ENCODE peak calls at places on chromosome 1, in four cellular contexts. One of them, this sample, is unnamed.

GRCh38 chr1:153735090-153735420 is 7.2 kb downstream of the INTS3 start:
- DNase-seq in tibial nerve: no peak
- DNase-seq in astrocyte: no peak
- DNase-seq in left lung: no peak
- DNase-seq in this sample: no peak

GRCh38 chr1:165364432-165365133 is 8.1 kb upstream of the LMX1A start:
- DNase-seq in astrocyte: no peak
- DNase-seq in tibial nerve: peak
- DNase-seq in left lung: no peak
- DNase-seq in this sample: peak

GRCh38 chr1:27603962-27604578 is at the start of gene AHDC1:
- DNase-seq in left lung: peak
- DNase-seq in tibial nerve: peak
- DNase-seq in astrocyte: peak
- DNase-seq in this sample: peak

GRCh38 chr1:239107676-239108075 is 278.7 kb upstream of the CHRM3 start:
- DNase-seq in tibial nerve: no peak
- DNase-seq in astrocyte: no peak
- DNase-seq in left lung: no peak
- DNase-seq in this sample: no peak

GRCh38 chr1:80755944-80756343 is 1044.8 kb upstream of the ADGRL2 start:
- DNase-seq in astrocyte: no peak
- DNase-seq in left lung: no peak
- DNase-seq in tibial nerve: no peak
- DNase-seq in this sample: no peak

GRCh38 chr1:238900334-238900865 is 486.0 kb upstream of the CHRM3 start:
- DNase-seq in astrocyte: no peak
- DNase-seq in left lung: no peak
- DNase-seq in tibial nerve: no peak
- DNase-seq in this sample: no peak

GRCh38 chr1:14929547-14930223 is 223.9 kb upstream of the TMEM51 start:
- DNase-seq in tibial nerve: no peak
- DNase-seq in astrocyte: peak
- DNase-seq in left lung: peak
- DNase-seq in this sample: no peak

GRCh38 chr1:156112276-156113137 is 2.0 kb upstream of the LMNA start:
- DNase-seq in astrocyte: no peak
- DNase-seq in left lung: no peak
- DNase-seq in tibial nerve: no peak
- DNase-seq in this sample: no peak

GRCh38 chr1:180241716-180242544 is 11.9 kb downstream of the LHX4 start:
- DNase-seq in astrocyte: no peak
- DNase-seq in left lung: no peak
- DNase-seq in tibial nerve: no peak
- DNase-seq in this sample: no peak

GRCh38 chr1:197915797-197916686 is 1.1 kb upstream of the LHX9 start:
- DNase-seq in left lung: no peak
- DNase-seq in tibial nerve: no peak
- DNase-seq in astrocyte: peak
- DNase-seq in this sample: no peak

GRCh38 chr1:234079896-234080295 is 175.4 kb downstream of the SLC35F3 start:
- DNase-seq in left lung: no peak
- DNase-seq in astrocyte: no peak
- DNase-seq in tibial nerve: no peak
- DNase-seq in this sample: no peak

GRCh38 chr1:24278726-24279125 is 40.4 kb upstream of the GRHL3 start:
- DNase-seq in left lung: no peak
- DNase-seq in tibial nerve: no peak
- DNase-seq in astrocyte: no peak
- DNase-seq in this sample: no peak

GRCh38 chr1:114510235-114511047 is 562 bp downstream of the TRIM33 start:
- DNase-seq in left lung: peak
- DNase-seq in astrocyte: peak
- DNase-seq in tibial nerve: peak
- DNase-seq in this sample: peak

GRCh38 chr1:7578206-7578605 is 192.9 kb upstream of the VAMP3 start:
- DNase-seq in left lung: peak
- DNase-seq in tibial nerve: no peak
- DNase-seq in astrocyte: no peak
- DNase-seq in this sample: peak

GRCh38 chr1:117638141-117638540 is 32.3 kb downstream of the TENT5C start:
- DNase-seq in tibial nerve: no peak
- DNase-seq in left lung: no peak
- DNase-seq in astrocyte: no peak
- DNase-seq in this sample: no peak

GRCh38 chr1:76374111-76374510 is 299.6 kb downstream of the ST6GALNAC3 start:
- DNase-seq in left lung: no peak
- DNase-seq in astrocyte: no peak
- DNase-seq in tibial nerve: no peak
- DNase-seq in this sample: no peak

GRCh38 chr1:227316941-227317540 is 1.3 kb downstream of the CDC42BPA start:
- DNase-seq in tibial nerve: no peak
- DNase-seq in astrocyte: peak
- DNase-seq in left lung: no peak
- DNase-seq in this sample: no peak

GRCh38 chr1:235852887-235853286 is 13.8 kb downstream of the LYST start:
- DNase-seq in left lung: no peak
- DNase-seq in astrocyte: peak
- DNase-seq in tibial nerve: no peak
- DNase-seq in this sample: no peak

GRCh38 chr1:234597894-234598293 is 12.1 kb downstream of the IRF2BP2 start:
- DNase-seq in left lung: no peak
- DNase-seq in tibial nerve: no peak
- DNase-seq in astrocyte: no peak
- DNase-seq in this sample: no peak

GRCh38 chr1:26399034-26399433 is 11.6 kb upstream of the LIN28A start:
- DNase-seq in astrocyte: no peak
- DNase-seq in tibial nerve: no peak
- DNase-seq in left lung: no peak
- DNase-seq in this sample: no peak

GRCh38 chr1:75985827-75986226 is 53.6 kb upstream of the ASB17 start:
- DNase-seq in tibial nerve: no peak
- DNase-seq in left lung: no peak
- DNase-seq in astrocyte: no peak
- DNase-seq in this sample: no peak

GRCh38 chr1:30708361-30708728 is 15.0 kb downstream of the MATN1 start:
- DNase-seq in left lung: no peak
- DNase-seq in tibial nerve: no peak
- DNase-seq in astrocyte: no peak
- DNase-seq in this sample: no peak

GRCh38 chr1:114075546-114076249 is 78.0 kb downstream of the SYT6 start:
- DNase-seq in astrocyte: no peak
- DNase-seq in tibial nerve: no peak
- DNase-seq in left lung: no peak
- DNase-seq in this sample: no peak

GRCh38 chr1:155127672-155128468 is at the start of gene EFNA1:
- DNase-seq in left lung: peak
- DNase-seq in tibial nerve: peak
- DNase-seq in astrocyte: peak
- DNase-seq in this sample: no peak

GRCh38 chr1:225942574-225942973 is 1.6 kb upstream of the LEFTY2 start:
- DNase-seq in tibial nerve: no peak
- DNase-seq in astrocyte: no peak
- DNase-seq in left lung: no peak
- DNase-seq in this sample: no peak

GRCh38 chr1:228174482-228175315 is 9.1 kb downstream of the IBA57 start:
- DNase-seq in tibial nerve: no peak
- DNase-seq in left lung: peak
- DNase-seq in astrocyte: no peak
- DNase-seq in this sample: peak

GRCh38 chr1:158916085-158916484 is 15.3 kb upstream of the PYHIN1 start:
- DNase-seq in astrocyte: no peak
- DNase-seq in left lung: no peak
- DNase-seq in tibial nerve: no peak
- DNase-seq in this sample: no peak

GRCh38 chr1:203516906-203517305 is 23.0 kb downstream of the OPTC start:
- DNase-seq in astrocyte: no peak
- DNase-seq in tibial nerve: no peak
- DNase-seq in left lung: no peak
- DNase-seq in this sample: no peak
- H3K27ac ChIP-seq in astrocyte: no peak
- H3K27ac ChIP-seq in tibial nerve: no peak
- H3K27ac ChIP-seq in left lung: no peak
- H3K27ac ChIP-seq in this sample: peak

GRCh38 chr1:33430751-33431593 is at the start of gene PHC2:
- DNase-seq in tibial nerve: peak
- DNase-seq in astrocyte: peak
- DNase-seq in left lung: peak
- DNase-seq in this sample: peak
- TF ChIP-seq CTCF in tibial nerve: no peak
- TF ChIP-seq CTCF in astrocyte: no peak
- TF ChIP-seq CTCF in left lung: no peak
- TF ChIP-seq CTCF in this sample: peak

DNA sequence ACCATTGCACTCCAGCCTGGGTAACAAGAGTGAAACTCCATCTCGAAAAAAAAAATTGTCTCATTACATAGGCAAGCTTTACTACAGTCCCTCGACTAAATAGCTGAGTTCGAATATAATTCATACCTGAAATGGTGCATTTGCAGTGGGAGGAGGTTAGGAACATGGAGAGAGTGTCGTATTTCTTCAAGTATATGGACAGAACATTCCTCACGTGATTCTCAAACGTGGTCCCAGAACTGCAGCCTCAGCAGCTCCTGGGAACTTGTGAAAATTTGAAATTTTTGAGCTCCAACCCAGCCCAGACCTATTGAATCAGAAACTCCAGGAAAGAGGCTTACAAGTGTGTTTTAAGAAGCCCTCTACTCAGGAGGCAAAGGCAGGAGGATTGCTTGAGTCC is 7.2 kb downstream of the CDA start:
- DNase-seq in left lung: no peak
- DNase-seq in astrocyte: no peak
- DNase-seq in tibial nerve: no peak
- DNase-seq in this sample: no peak
- H3K27ac ChIP-seq in left lung: peak
- H3K27ac ChIP-seq in astrocyte: no peak
- H3K27ac ChIP-seq in tibial nerve: no peak
- H3K27ac ChIP-seq in this sample: no peak

DNA sequence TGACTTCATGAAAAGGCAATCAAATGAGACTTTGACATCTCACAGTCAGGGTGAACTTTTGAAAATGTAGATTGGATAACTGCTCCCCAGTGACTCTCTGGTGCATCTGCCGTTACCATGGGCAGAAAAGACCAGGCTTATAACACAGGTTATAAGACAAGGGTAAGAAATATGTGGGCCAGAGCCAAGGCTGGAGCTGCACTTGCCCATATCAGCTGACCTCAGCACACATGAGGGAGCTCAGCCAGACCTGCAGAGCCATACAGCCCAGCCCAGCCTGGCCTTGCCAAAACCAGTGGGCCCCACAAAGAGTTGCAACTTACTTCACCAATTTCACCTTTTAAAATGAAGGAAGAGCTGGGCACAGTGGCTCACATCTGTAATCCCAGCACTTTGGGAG is 11.7 kb upstream of the RGS2 start:
- DNase-seq in left lung: no peak
- DNase-seq in tibial nerve: no peak
- DNase-seq in astrocyte: no peak
- DNase-seq in this sample: no peak
- TF ChIP-seq CTCF in left lung: no peak
- TF ChIP-seq CTCF in tibial nerve: no peak
- TF ChIP-seq CTCF in astrocyte: no peak
- TF ChIP-seq CTCF in this sample: no peak

DNA sequence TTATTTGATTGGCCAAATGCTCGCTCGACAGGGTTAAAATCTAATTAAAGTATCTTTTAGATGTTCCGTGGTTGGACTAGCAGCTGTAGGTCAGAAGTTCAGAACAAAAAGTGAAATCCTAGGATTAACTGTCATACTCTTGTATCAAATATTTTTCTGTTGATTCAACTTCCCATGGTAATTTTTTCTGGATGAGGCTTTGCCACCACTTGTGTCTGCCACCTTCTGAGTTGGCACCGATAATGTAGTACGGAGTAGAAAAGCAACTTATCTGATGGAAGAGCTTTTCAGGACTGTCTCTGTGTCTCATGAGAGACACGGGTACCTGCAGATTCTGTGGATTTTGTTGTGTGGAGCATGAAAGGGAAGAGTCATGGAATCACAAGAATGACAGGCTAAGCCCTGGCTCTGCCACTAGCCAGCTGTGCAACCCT is 44.6 kb upstream of the CNN3 start:
- DNase-seq in tibial nerve: no peak
- DNase-seq in astrocyte: peak
- DNase-seq in left lung: no peak
- DNase-seq in this sample: no peak
- H3K27ac ChIP-seq in tibial nerve: no peak
- H3K27ac ChIP-seq in astrocyte: peak
- H3K27ac ChIP-seq in left lung: peak
- H3K27ac ChIP-seq in this sample: peak

DNA sequence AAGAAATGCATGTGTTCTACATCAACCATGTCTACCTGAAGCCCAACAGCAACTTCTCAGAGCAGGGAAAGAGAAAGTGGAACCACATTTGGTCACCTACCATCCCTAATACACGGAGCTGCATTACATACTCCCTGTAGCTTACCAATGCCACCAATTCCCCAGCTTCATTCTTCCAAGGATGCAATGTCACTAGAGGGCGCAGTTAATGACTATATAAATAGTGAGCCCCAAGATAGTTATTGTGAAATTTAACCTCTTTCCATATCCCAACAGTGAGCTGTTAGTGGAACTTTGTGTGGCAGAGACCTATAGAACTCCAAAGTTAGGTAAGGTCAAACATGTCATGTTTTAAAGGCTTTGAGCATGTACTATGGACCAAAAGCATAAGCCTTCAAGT is 618.3 kb downstream of the SMYD3 start:
- DNase-seq in left lung: no peak
- DNase-seq in astrocyte: peak
- DNase-seq in tibial nerve: no peak
- DNase-seq in this sample: no peak
- TF ChIP-seq CTCF in left lung: peak
- TF ChIP-seq CTCF in astrocyte: peak
- TF ChIP-seq CTCF in tibial nerve: no peak
- TF ChIP-seq CTCF in this sample: no peak

GRCh38 chr1:47333578-47333921 is at the start of gene CMPK1:
- DNase-seq in astrocyte: peak
- DNase-seq in tibial nerve: peak
- DNase-seq in left lung: peak
- DNase-seq in this sample: peak

GRCh38 chr1:47333922-47334764 is 553 bp downstream of the CMPK1 start:
- DNase-seq in left lung: peak
- DNase-seq in astrocyte: peak
- DNase-seq in tibial nerve: peak
- DNase-seq in this sample: peak

GRCh38 chr1:47330212-47330611 is 3.4 kb upstream of the CMPK1 start:
- DNase-seq in tibial nerve: no peak
- DNase-seq in left lung: no peak
- DNase-seq in astrocyte: no peak
- DNase-seq in this sample: no peak

GRCh38 chr1:47332779-47333577 is 612 bp upstream of the CMPK1 start:
- DNase-seq in left lung: no peak
- DNase-seq in astrocyte: no peak
- DNase-seq in tibial nerve: no peak
- DNase-seq in this sample: no peak

GRCh38 chr1:47331875-47332274 is 1.7 kb upstream of the CMPK1 start:
- DNase-seq in astrocyte: no peak
- DNase-seq in left lung: no peak
- DNase-seq in tibial nerve: no peak
- DNase-seq in this sample: no peak
- H3K27ac ChIP-seq in astrocyte: no peak
- H3K27ac ChIP-seq in left lung: no peak
- H3K27ac ChIP-seq in tibial nerve: no peak
- H3K27ac ChIP-seq in this sample: no peak

GRCh38 chr1:201498621-201499020 is 8.3 kb downstream of the CSRP1 start:
- DNase-seq in astrocyte: no peak
- DNase-seq in left lung: no peak
- DNase-seq in tibial nerve: no peak
- DNase-seq in this sample: no peak
- TF ChIP-seq CTCF in astrocyte: no peak
- TF ChIP-seq CTCF in left lung: no peak
- TF ChIP-seq CTCF in tibial nerve: no peak
- TF ChIP-seq CTCF in this sample: no peak